ENCODE peak calls at places on chromosomes 6 and 20, in four cellular contexts. U, E, S and J are unnamed samples.

GRCh38 chr20:3565851-3566250 is 95.0 kb downstream of the ATRN start:
- DNase-seq in U (no peak), E (no peak), S (no peak), J (no peak)

GRCh38 chr6:134374486-134374885 is 56.6 kb upstream of the SGK1 start:
- DNase-seq in E (no peak), S (peak), U (no peak), J (no peak)

GRCh38 chr6:112251170-112251945 is 3.0 kb downstream of the LAMA4 start:
- DNase-seq in U (no peak), S (peak), E (no peak), J (peak)

GRCh38 chr6:158328446-158328845 is 16.2 kb downstream of the TULP4 start:
- DNase-seq in U (no peak), E (no peak), S (no peak), J (no peak)

GRCh38 chr20:17138237-17138636 is 88.6 kb upstream of the PCSK2 start:
- DNase-seq in E (no peak), S (no peak), U (no peak), J (no peak)

GRCh38 chr6:4210619-4211419 is 75.4 kb upstream of the ECI2 start:
- DNase-seq in S (peak), E (peak), U (no peak), J (no peak)

GRCh38 chr20:50554694-50555579 is 44.8 kb downstream of the PTPN1 start:
- DNase-seq in E (no peak), U (no peak), S (no peak), J (no peak)

GRCh38 chr6:54624779-54625178 is 221.8 kb upstream of the FAM83B start:
- DNase-seq in E (peak), U (no peak), S (peak), J (no peak)

GRCh38 chr6:156791261-156791850 is 14.2 kb downstream of the ARID1B start:
- DNase-seq in U (no peak), E (no peak), S (peak), J (peak)

GRCh38 chr6:152160346-152160745 is 352.9 kb downstream of the ESR1 start:
- DNase-seq in S (no peak), U (no peak), E (no peak), J (no peak)

GRCh38 chr6:34129753-34130152 is 16.1 kb downstream of the GRM4 start:
- DNase-seq in U (no peak), E (no peak), S (no peak), J (no peak)

GRCh38 chr6:5425267-5425666 is 164.0 kb downstream of the FARS2 start:
- DNase-seq in U (no peak), S (no peak), E (peak), J (no peak)

GRCh38 chr6:54907316-54907715 is 60.7 kb downstream of the FAM83B start:
- DNase-seq in S (no peak), U (no peak), E (no peak), J (no peak)

GRCh38 chr6:108835218-108835850 is 12.9 kb upstream of the ARMC2 start:
- DNase-seq in U (peak), S (peak), E (peak), J (peak)

GRCh38 chr20:51434556-51435256 is 107.8 kb downstream of the NFATC2 start:
- DNase-seq in U (no peak), S (peak), E (peak), J (no peak)

DNA sequence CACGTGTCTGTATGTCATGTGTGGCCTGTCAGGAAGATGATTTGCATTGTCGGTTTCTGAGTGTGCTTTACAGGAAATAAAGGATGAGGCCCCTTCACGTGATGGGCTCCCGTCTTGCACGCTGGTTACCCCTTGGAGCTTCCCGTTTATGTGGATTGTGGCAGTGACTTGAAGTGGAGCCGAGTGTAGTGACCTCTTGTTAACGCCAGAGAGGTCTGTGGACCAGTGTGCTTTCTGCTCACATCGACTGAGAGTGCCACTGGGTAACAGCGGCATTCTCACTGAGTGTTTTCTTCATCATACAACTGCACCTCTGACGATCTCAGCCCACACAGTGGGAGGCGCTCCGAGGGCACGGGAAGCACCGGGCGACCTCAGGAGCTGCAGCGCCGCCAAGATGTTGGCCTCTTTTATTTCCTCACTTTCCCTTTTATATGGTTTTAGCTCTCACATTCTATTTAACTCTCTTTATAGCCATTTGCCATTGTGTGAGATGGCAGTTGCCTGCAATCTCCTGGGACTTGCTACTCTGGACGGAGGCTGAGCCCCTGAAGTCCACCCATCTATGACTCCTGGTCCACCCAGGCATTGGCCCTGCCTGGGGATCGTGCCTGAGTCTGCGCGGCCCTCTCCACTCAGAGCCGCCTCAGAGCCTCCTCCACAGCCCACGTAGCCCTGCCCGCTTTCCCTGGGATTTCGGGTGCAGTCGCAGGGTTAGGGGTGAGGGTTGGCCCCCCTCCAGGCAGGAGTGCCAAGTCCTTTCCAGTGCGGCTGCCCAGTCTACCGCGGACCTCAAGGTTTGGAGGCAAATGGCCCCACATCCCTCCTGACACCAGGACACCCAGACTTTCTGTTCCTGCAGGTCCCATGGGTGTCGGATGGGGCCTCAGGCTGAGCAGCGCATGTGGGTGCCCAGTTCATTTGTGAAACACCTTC is 238.9 kb downstream of the ERMARD start:
- DNase-seq in E (no peak), S (no peak), U (peak), J (no peak)
- H3K4me3 ChIP-seq in E (no peak), S (no peak), U (no peak), J (no peak)

DNA sequence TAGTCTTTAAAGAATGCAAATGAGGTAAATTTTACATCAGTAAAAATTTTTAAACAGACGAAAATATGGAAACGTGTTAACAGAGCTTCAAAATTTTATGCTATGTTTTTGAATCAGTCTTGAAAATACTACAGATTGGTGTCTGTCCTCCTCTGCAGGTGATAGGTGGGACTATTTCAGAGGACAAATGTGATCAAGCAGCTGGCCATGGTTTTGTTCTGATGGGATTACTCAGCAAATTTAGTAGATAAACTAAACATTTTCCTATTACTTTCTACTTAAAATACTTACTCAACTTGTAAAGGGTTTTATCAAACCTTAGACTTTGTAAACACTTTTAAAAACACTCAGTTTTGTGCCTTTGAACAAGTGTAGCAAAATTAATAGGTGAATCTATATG is 22.3 kb downstream of the ADGRB3 start:
- DNase-seq in S (no peak), U (no peak), E (no peak), J (no peak)
- TF ChIP-seq CTCF in S (no peak), U (no peak), E (no peak), J (no peak)

DNA sequence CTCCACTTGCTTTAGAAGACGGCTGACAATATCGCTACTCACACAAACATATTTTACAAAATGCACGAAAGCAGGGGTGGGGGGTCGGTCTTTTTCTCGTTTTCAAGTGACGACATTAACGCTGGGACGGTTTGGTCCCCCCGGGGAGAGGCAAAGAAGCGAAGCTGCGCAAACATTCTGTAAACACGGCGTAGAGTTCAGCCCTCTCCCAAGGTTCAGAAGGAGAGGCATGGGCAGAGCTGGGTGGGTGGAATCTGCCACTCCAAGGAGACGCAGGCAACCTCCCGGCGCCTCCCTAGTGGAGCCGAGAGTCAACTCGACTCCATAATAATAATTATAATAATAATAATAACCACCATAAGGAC is 2.4 kb downstream of the NKX2-2 start:
- DNase-seq in E (no peak), U (peak), S (no peak), J (no peak)
- H3K4me3 ChIP-seq in E (no peak), U (no peak), S (no peak), J (no peak)

GRCh38 chr20:13325033-13325432 is 104.0 kb downstream of the ISM1 start:
- DNase-seq in S (peak), E (no peak), U (no peak), J (peak)
- TF ChIP-seq CTCF in S (peak), E (peak), U (no peak), J (peak)